ENCODE peak calls at places on chromosomes 1 and 21, in six cellular contexts. I, G, S, K, U and L are unnamed samples.

GRCh38 chr1:240171907-240172306 is 80.2 kb downstream of the FMN2 start:
- DNase-seq in G (no peak), I (no peak), S (no peak), U (no peak), K (no peak), L (no peak)

GRCh38 chr1:232335261-232335660 is 294.7 kb downstream of the SIPA1L2 start:
- DNase-seq in U (no peak), S (no peak), K (no peak), G (no peak), I (no peak), L (no peak)

GRCh38 chr1:218775476-218776170 is 398.1 kb upstream of the LYPLAL1 start:
- DNase-seq in S (no peak), G (no peak), K (no peak), I (no peak), U (no peak), L (no peak)

GRCh38 chr1:26959722-26960624 is at the start of gene KDF1:
- DNase-seq in G (no peak), S (no peak), K (peak; percentile 87), U (no peak), I (peak; percentile 92), L (no peak)

GRCh38 chr1:109718495-109718894 is 6.4 kb downstream of the GSTM5 start:
- DNase-seq in I (no peak), G (no peak), U (no peak), K (peak; percentile 21), S (peak; percentile 27), L (no peak)

GRCh38 chr1:206021008-206021795 is 2.5 kb downstream of the CTSE start:
- DNase-seq in K (no peak), I (peak; percentile 60), S (no peak), U (no peak), G (no peak), L (no peak)

GRCh38 chr21:43311303-43311817 is 115.6 kb downstream of the SIK1 start:
- DNase-seq in S (no peak), U (peak; percentile 9), G (no peak), I (peak; percentile 64), K (peak; percentile 14), L (no peak)

GRCh38 chr1:162153374-162153773 is 83.9 kb downstream of the NOS1AP start:
- DNase-seq in S (no peak), U (no peak), K (no peak), I (no peak), G (no peak), L (no peak)

GRCh38 chr1:18749569-18749968 is 109.9 kb downstream of the TAS1R2 start:
- DNase-seq in G (no peak), I (no peak), S (no peak), K (no peak), U (no peak), L (no peak)

GRCh38 chr1:37288900-37289299 is 185.5 kb upstream of the ZC3H12A start:
- DNase-seq in G (no peak), K (no peak), I (no peak), U (no peak), S (no peak), L (no peak)

GRCh38 chr21:40425981-40426380 is 421.0 kb downstream of the DSCAM start:
- DNase-seq in U (no peak), S (no peak), K (no peak), I (no peak), G (no peak), L (no peak)

GRCh38 chr1:241485554-241485992 is 34.0 kb downstream of the FH start:
- DNase-seq in G (no peak), S (peak; percentile 16), K (peak; percentile 2), U (no peak), I (no peak), L (peak; percentile 18)

DNA sequence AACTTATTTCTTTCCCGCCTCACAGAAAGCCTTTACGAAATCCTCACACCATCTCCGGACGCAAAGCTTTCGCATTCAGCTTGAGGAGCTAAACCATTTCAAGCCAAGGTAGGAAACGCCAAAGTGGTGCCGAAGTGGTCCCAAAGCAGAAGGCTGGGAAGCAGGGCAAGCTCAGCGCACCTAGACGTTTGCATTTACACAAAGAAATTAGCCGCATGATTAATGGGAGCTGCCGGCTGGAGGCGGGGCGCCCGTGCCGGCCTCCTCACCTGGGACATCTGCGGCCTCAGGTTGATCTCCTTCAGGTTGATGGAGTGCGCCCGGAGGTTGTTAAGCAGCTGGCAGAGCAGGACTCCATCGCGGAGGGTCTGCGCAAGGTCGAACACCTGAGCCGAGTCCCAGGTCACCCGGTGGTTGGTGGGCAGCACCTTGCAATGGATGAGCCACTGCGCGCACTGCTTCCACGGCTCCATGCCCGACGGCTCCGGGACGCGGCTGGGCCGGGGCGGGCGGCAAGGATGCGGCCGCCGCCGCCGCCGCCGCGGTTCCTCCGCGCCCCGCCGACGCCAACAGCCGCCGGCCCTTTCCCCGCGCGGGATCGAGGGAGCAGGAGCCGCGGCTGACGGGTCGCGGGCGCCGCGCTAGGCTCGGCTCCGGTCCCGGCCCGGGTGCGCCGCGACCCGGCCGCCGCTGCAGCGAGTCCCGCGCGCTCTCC is 426 bp downstream of the VAV3 start:
- DNase-seq in I (peak; percentile 37), S (no peak), K (peak; percentile 53), U (no peak), G (no peak), L (no peak)
- TF ChIP-seq CTCF in I (no peak), S (no peak), K (no peak), U (no peak), G (no peak), L (no peak)

GRCh38 chr1:203129501-203130231 is 2.1 kb downstream of the ADORA1 start:
- DNase-seq in K (no peak), G (no peak), I (peak; percentile 83), S (no peak), U (peak; percentile 82), L (no peak)
- H3K27me3 ChIP-seq in K (no peaks in the 10 kb centered on the region), G (peaks cover 20% of the 10 kb centered on the region), I (peaks cover 27% of the 10 kb centered on the region), S (peaks cover 30% of the 10 kb centered on the region), U (no peaks in the 10 kb centered on the region), L (peaks cover 31% of the 10 kb centered on the region)

GRCh38 chr1:44739361-44740178 is at the start of gene KIF2C:
- DNase-seq in I (peak; percentile 97), U (peak; percentile 98), S (peak; percentile 97), K (peak; percentile 95), G (peak; percentile 96), L (peak; percentile 96)
- H3K27ac ChIP-seq in I (peak within 1 kb of the TSS; percentile 87), U (peak within 1 kb of the TSS; percentile 51), S (peak within 1 kb of the TSS; percentile 63), K (peak within 1 kb of the TSS; percentile 64), G (peak within 1 kb of the TSS; percentile 82), L (peak within 1 kb of the TSS; percentile 42)

DNA sequence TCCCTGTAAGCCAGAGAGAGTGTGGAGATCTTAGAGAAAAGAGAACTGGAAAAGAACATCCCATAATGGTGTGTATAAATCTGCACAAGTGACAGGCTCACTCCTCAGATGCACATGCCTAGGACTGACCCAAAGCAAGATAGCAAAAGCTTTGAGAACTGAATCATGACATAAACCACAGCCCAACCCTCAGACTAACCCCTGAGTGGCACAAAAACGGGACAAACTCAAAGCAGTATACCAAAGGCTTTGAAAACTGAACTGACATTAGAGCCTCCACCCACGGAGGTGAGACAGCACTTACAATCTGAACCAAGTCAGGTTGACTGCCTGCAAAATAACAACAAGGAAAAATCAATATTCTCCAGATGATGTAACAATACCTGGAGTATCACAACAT is 70.8 kb downstream of the TIAM1 start:
- DNase-seq in S (no peak), G (no peak), K (peak; percentile 27), I (no peak), U (no peak), L (no peak)
- TF ChIP-seq CTCF in S (no peak), G (no peak), K (no peak), I (no peak), U (no peak), L (no peak)

DNA sequence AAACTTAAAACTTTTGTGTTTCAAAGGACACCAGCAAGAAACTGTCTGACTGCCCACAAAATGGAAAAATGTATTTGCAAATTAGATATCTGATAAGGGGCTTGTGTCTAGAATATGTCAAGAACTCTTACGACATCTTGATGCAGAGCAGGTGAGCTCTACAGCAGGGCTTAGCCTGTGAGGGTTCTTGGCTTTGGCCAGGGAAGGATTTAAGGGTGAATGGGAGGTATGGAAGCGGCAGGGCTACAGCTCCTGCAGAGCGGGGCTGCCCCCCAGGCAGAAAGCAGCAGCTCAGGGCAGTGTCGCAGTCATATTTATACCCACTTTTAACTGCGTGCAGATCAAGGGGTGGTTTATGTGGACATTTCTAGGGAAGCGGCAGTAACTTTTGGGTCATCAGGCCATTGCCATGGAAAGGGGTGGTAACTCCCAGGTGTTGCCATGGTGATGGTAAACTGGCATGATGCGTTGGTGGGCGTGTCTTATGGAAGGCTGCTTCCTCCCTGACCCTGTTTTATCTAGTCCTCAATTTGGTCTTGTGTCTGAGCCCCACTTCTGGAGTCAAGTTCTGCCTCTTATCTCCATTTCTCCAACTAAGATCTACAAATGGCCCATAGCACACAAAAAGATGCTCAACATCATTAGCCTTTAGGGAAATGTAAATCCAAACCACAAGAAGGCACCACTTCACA is 23.2 kb downstream of the MORN1 start:
- DNase-seq in U (no peak), K (no peak), I (no peak), S (no peak), G (peak; percentile 8), L (no peak)
- H3K27me3 ChIP-seq in U (no peaks in the 10 kb centered on the region), K (no peaks in the 10 kb centered on the region), I (no peaks in the 10 kb centered on the region), S (no peaks in the 10 kb centered on the region), G (no peaks in the 10 kb centered on the region), L (no peaks in the 10 kb centered on the region)

GRCh38 chr1:204408602-204409001 is 3.0 kb downstream of the PPP1R15B start:
- DNase-seq in G (no peak), S (no peak), U (no peak), K (no peak), I (no peak), L (no peak)

GRCh38 chr1:204407314-204407971 is 4.2 kb downstream of the PPP1R15B start:
- DNase-seq in I (no peak), K (no peak), G (no peak), U (no peak), S (no peak), L (no peak)

GRCh38 chr1:204406621-204407020 is 5.0 kb downstream of the PPP1R15B start:
- DNase-seq in K (no peak), S (no peak), U (no peak), I (no peak), G (no peak), L (no peak)

GRCh38 chr1:204409111-204409510 is 2.5 kb downstream of the PPP1R15B start:
- DNase-seq in U (no peak), S (no peak), I (no peak), G (no peak), K (no peak), L (no peak)

DNA sequence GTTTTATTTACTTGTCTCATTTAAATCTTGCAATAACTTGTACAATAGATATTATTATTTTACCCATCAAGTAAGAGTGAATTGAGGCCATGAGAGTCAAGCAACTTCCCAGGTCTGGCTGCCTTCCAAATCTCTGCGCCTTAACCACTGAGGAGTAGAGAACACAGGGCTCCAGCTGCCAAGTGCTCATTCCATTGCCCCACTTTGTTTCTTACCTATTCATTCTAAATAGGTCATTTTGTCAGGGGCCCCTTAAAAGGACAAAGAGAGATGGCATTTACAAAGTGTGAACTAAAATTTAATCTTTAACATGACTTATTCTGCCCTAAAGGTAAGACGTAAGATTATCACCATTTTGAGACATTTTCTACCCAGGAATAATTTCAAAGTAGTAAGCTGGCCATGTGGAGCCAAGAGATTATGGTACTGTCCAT is 3.5 kb downstream of the PPP1R15B start:
- DNase-seq in S (peak; percentile 74), K (peak; percentile 57), G (peak; percentile 83), U (peak; percentile 88), I (peak; percentile 84), L (peak; percentile 43)
- H3K27ac ChIP-seq in S (no peak overlapping the region), K (peak overlapping the region; percentile 99), G (peak overlapping the region; percentile 45), U (peak overlapping the region; percentile 98), I (peak overlapping the region; percentile 99), L (no peak overlapping the region)